ENCODE peak calls at places on chromosomes 12 and 14, in four cellular contexts. L is activated CD4-positive, alpha-beta T cell treated with anti-CD3 and anti-CD28 coated beads for 24 hours; Q is LoVo; D is HL-60. A is an unnamed sample.

GRCh38 chr14:42806909-42807315 is 1200.2 kb downstream of the LRFN5 start:
- DNase-seq in L (no peak), Q (no peak), D (no peak), A (peak)

GRCh38 chr12:92827836-92828431 is 101.2 kb downstream of the EEA1 start:
- DNase-seq in L (no peak), Q (peak), D (no peak), A (peak)

GRCh38 chr12:114648711-114649110 is 35.3 kb downstream of the TBX3 start:
- DNase-seq in L (no peak), Q (no peak), D (no peak), A (no peak)

GRCh38 chr12:49636979-49637378 is 13.6 kb downstream of the PRPF40B start:
- DNase-seq in L (peak), Q (no peak), D (peak), A (peak)

GRCh38 chr14:103613517-103613916 is 15.5 kb upstream of the KLC1 start:
- DNase-seq in L (no peak), Q (no peak), D (no peak), A (no peak)

GRCh38 chr12:2011641-2012607 is 7.7 kb upstream of the DCP1B start:
- DNase-seq in L (no peak), Q (no peak), D (no peak), A (no peak)

GRCh38 chr14:93734086-93734822 is 54.0 kb downstream of the PRIMA1 start:
- DNase-seq in L (no peak), Q (no peak), D (no peak), A (no peak)

GRCh38 chr12:3122841-3123678 is 45.9 kb downstream of the TSPAN9 start:
- DNase-seq in L (no peak), Q (no peak), D (no peak), A (no peak)

GRCh38 chr12:58249610-58250009 is 308.2 kb downstream of the ATP23 start:
- DNase-seq in L (no peak), Q (no peak), D (no peak), A (no peak)

GRCh38 chr14:24436355-24437019 is 6.1 kb downstream of the SDR39U1 start:
- DNase-seq in L (no peak), Q (peak), D (no peak), A (peak)

GRCh38 chr12:60494249-60494648 is 898.4 kb downstream of the SLC16A7 start:
- DNase-seq in L (no peak), Q (peak), D (no peak), A (peak)

GRCh38 chr12:118842753-118843335 is 138.5 kb upstream of the SRRM4 start:
- DNase-seq in L (no peak), Q (no peak), D (no peak), A (no peak)

GRCh38 chr14:89960895-89961294 is 5.2 kb downstream of the TDP1 start:
- DNase-seq in L (no peak), Q (no peak), D (no peak), A (no peak)

GRCh38 chr12:108832208-108832607 is 25.2 kb downstream of the SSH1 start:
- DNase-seq in L (no peak), Q (no peak), D (no peak), A (no peak)

GRCh38 chr12:53543539-53543938 is 36.3 kb upstream of the NPFF start:
- DNase-seq in L (peak), Q (peak), D (peak), A (peak)

GRCh38 chr12:65602191-65602578 is 222.1 kb upstream of the HMGA2 start:
- DNase-seq in L (no peak), Q (no peak), D (no peak), A (no peak)

GRCh38 chr12:14207946-14208612 is 157.4 kb upstream of the ATF7IP start:
- DNase-seq in L (no peak), Q (peak), D (no peak), A (peak)

GRCh38 chr14:74577948-74578275 is 34.1 kb downstream of the LTBP2 start:
- DNase-seq in L (no peak), Q (no peak), D (no peak), A (no peak)

GRCh38 chr12:45208604-45209487 is 7.0 kb upstream of the ANO6 start:
- DNase-seq in L (no peak), Q (no peak), D (no peak), A (no peak)

GRCh38 chr12:23455283-23455682 is 494.2 kb downstream of the SOX5 start:
- DNase-seq in L (no peak), Q (no peak), D (no peak), A (no peak)

GRCh38 chr14:75989134-75989533 is 3.6 kb downstream of the IFT43 start:
- DNase-seq in L (no peak), Q (no peak), D (no peak), A (peak)

GRCh38 chr14:65959563-65960024 is 526.6 kb upstream of the CCDC196 start:
- DNase-seq in L (no peak), Q (no peak), D (no peak), A (no peak)

GRCh38 chr12:5430639-5431603 is 987 bp upstream of the NTF3 start:
- DNase-seq in L (no peak), Q (no peak), D (no peak), A (no peak)

A was measured in hepatocyte.